ENCODE peak calls at places on chromosomes 11 and 22, in six cellular contexts. N, T, C, F, K and H are unnamed samples.
A peak's percentile ranks its signal among the peaks of the same experiment; 100 is the strongest.

GRCh38 chr11:71213696-71214552 is 38.5 kb downstream of the SHANK2 start:
- DNase-seq in F (no peak), C (no peak), K (no peak), N (no peak), T (no peak), H (no peak)

GRCh38 chr11:12686246-12687060 is 12.2 kb downstream of the TEAD1 start:
- DNase-seq in T (no peak), F (no peak), N (no peak), K (no peak), C (no peak), H (no peak)

GRCh38 chr22:32327066-32327465 is 30.6 kb upstream of the RFPL3 start:
- DNase-seq in F (peak; percentile 49), K (no peak), N (no peak), T (no peak), C (no peak), H (no peak)

GRCh38 chr11:64888761-64889511 is 10.5 kb upstream of the EHD1 start:
- DNase-seq in K (no peak), T (no peak), F (no peak), C (no peak), N (no peak), H (no peak)

GRCh38 chr22:44448271-44448780 is 49.7 kb downstream of the RTL6 start:
- DNase-seq in N (peak; percentile 26), T (peak; percentile 54), C (no peak), K (peak; percentile 90), F (peak; percentile 85), H (no peak)

GRCh38 chr22:37282385-37282677 is at the start of gene CYTH4:
- DNase-seq in T (no peak), C (no peak), N (peak; percentile 77), F (peak; percentile 79), K (no peak), H (no peak)

GRCh38 chr11:79121351-79121750 is 319.5 kb downstream of the TENM4 start:
- DNase-seq in N (no peak), T (no peak), K (no peak), F (no peak), C (no peak), H (peak; percentile 57)

GRCh38 chr11:57131080-57131790 is 50.5 kb upstream of the LRRC55 start:
- DNase-seq in T (peak; percentile 13), C (no peak), F (no peak), N (no peak), K (peak; percentile 10), H (peak; percentile 55)

GRCh38 chr11:128279861-128280260 is 307.5 kb downstream of the ETS1 start:
- DNase-seq in T (no peak), K (no peak), C (no peak), F (no peak), N (no peak), H (no peak)

DNA sequence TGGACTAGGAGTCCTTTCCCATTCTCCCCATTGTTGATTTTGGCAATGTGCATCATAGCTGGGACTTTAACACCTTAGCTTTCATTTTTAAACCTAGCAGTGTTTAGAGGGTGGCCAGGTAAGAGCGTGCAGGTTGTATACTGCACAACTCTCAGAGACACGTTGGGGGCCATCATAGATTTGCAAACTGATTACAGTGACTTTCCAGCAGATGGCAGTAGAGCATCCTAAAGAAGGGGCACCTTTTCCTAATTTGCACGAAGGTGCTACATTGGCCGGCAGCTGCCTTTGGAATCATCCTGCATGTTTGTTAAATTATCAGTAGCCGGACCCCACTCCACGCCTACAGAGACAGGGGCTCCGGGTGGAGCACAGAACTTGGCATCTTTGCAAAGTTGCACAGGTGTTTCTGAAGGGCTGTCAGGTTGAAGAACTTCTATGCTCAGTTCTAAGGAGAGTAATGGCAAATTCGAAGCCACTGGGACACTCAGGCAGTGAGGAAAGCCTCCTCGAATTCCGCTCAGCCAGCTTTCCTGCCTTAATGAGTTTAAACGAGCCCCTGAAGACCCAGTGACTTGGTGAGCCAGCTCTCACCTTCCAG is 7.7 kb downstream of the LHFPL7 start:
- DNase-seq in N (no peak), T (peak; percentile 44), F (no peak), K (peak; percentile 46), C (no peak), H (no peak)
- H3K9me3 ChIP-seq in N (no peaks in the 10 kb centered on the region), T (no peaks in the 10 kb centered on the region), F (no peaks in the 10 kb centered on the region), K (no peaks in the 10 kb centered on the region), C (no peaks in the 10 kb centered on the region), H (no peaks in the 10 kb centered on the region)

GRCh38 chr11:107969219-107969618 is 39.5 kb upstream of the CUL5 start:
- DNase-seq in F (no peak), C (peak; percentile 7), N (no peak), T (no peak), K (no peak), H (no peak)
- TF ChIP-seq CTCF in F (no peak), C (peak; percentile 11), N (no peak), T (no peak), K (no peak), H (no peak)

DNA sequence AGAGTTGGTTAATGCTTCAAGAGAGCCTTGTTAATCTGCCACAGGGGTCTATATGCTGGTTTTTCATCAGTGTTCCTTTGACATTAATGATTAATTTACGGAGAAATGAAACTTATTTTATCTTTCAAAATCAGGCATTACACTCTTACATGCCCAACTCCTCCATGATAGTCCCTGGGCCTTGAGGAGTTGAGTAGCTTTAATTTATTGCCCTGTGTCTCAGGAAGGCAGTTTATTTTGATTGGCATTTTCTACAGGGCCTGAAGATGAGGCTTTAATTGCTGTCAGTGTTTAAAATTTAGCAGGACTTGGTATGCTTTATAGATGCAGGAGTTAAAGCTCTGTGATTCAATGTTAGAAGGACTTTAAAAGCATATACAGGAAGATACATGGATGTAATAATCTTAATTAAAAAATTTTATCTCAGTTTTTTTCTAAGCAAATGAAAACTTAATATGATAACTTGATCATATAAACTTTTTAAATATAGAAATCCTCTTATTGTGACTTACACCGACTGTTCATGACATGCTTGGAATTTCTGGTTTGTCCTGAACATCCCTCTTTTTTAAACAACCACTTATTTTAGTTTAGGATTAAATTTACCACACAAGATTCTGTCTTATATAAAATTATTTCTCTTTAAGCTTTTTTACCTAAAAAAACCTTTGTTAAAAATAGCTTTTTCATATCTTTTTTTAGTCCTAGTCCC is 12.2 kb downstream of the GLYAT start:
- DNase-seq in C (no peak), K (no peak), T (no peak), N (no peak), F (no peak), H (no peak)
- H3K9me3 ChIP-seq in C (no peaks in the 10 kb centered on the region), K (no peaks in the 10 kb centered on the region), T (no peaks in the 10 kb centered on the region), N (no peaks in the 10 kb centered on the region), F (no peaks in the 10 kb centered on the region), H (no peaks in the 10 kb centered on the region)

GRCh38 chr22:19057999-19058491 is 64.2 kb downstream of the DGCR2 start:
- DNase-seq in K (no peak), N (no peak), T (no peak), C (no peak), F (no peak), H (no peak)

GRCh38 chr22:19058713-19059451 is 63.3 kb downstream of the DGCR2 start:
- DNase-seq in C (no peak), K (no peak), F (no peak), N (no peak), T (no peak), H (no peak)

GRCh38 chr22:19055801-19056200 is 66.4 kb downstream of the DGCR2 start:
- DNase-seq in N (no peak), F (peak; percentile 28), C (no peak), T (no peak), K (no peak), H (no peak)

GRCh38 chr22:19056951-19057401 is 65.2 kb downstream of the DGCR2 start:
- DNase-seq in K (no peak), T (no peak), N (no peak), F (peak; percentile 53), C (no peak), H (no peak)

DNA sequence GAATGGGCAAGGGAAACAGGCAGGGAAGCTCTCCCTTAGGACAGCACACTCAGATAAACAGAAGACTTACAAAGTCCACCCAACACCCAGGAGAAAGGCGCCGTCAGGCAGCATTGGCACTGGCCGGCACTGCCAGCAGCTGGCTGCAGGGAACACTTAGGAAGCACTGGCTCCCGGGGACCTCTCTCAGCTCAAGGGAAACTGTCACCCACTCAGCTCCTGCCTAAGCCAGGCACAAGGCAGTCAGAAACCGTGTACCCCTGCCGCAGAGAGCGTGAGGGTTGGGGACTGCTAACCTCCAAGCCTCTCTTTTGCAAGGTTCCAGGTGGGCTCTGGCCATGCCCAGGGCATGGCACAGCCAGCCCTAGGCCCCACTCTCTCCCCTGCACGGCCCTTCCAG is 64.7 kb downstream of the DGCR2 start:
- DNase-seq in F (no peak), C (no peak), N (no peak), T (no peak), K (no peak), H (no peak)
- TF ChIP-seq CTCF in F (no peak), C (no peak), N (no peak), T (no peak), K (no peak), H (no peak)

DNA sequence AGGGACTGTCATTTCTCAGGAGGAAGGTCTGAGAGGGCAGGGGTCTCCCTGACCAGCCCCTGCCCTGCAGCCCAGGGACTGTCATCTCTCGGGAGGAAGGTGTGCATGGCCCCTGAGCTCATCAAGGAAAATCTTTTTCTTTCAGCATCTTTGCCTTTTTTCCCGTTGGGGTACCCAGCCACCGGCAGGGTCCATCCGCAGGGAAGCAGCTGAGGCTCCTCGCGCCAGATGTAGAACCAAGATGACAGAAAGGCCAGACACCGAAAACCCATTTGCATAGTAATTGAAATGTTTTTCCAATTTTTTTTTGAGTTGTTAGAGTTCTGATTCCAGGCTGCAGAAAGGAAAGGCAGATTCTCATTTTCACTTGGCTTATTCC is 613.9 kb downstream of the TBC1D22A start:
- DNase-seq in F (peak; percentile 2), T (no peak), C (no peak), K (no peak), N (no peak), H (no peak)
- H3K9me3 ChIP-seq in F (no peaks in the 10 kb centered on the region), T (no peaks in the 10 kb centered on the region), C (no peaks in the 10 kb centered on the region), K (no peaks in the 10 kb centered on the region), N (no peaks in the 10 kb centered on the region), H (no peaks in the 10 kb centered on the region)

DNA sequence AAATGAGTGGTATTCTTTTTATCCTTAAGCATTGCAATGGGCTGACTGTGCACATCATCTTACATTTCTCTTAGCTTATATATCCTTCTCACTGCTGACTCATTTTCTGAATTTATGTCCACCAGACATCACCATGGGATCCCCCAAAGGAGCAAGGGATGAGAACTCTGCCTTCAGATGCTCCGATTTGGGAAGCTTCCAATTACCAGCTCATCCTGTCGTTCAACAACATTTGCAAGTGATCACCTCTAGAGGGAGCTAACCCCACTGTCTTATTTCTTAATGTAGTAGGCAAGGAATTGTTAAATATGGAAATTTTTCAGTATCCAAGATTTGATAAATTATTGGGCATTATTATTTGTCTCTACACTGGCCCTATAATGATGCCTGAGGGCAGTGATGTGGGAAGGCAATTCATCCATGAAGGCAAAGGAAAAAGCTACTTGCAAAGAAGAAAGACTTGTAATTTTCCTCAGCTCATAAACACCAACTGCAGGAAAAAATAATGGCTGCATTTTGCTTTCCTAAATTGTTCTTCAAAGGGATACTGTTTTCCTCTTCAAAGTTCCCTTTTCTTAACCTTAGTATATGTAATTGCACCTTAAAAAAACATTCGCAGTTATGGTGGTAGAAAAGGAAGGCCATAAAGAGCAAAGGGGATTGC is 102.4 kb upstream of the FSHB start:
- DNase-seq in T (no peak), N (no peak), K (peak; percentile 27), C (peak; percentile 12), F (no peak), H (no peak)
- TF ChIP-seq CTCF in T (peak; percentile 43), N (no peak), K (peak; percentile 30), C (peak; percentile 61), F (no peak), H (peak; percentile 62)

DNA sequence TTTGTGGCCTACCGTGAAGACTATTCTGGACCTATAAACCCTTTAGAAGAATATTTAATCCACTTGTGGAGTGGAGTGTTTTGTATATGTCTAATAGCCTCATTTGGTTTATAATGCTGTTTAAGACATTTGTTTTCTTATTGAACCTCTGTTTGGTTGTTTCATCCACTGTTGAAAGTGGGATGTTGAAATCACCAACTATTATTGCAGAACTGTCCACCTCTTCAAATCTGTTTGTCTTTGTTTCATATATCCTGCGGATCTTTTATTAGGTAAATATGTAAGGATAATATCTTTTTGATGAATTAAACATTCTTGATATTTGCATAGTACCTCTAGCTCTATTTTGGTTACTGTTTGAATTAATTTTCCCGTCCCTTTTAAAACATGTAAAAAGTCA is 49.1 kb downstream of the XKR3 start:
- DNase-seq in C (no peak), K (no peak), N (no peak), F (no peak), T (no peak), H (no peak)
- H3K9me3 ChIP-seq in C (no peaks in the 10 kb centered on the region), K (no peaks in the 10 kb centered on the region), N (peaks cover 11% of the 10 kb centered on the region), F (no peaks in the 10 kb centered on the region), T (peaks cover 29% of the 10 kb centered on the region), H (no peaks in the 10 kb centered on the region)